ENCODE peak calls at places on chromosome 3, in four cellular contexts. E, S, P and I are unnamed samples.
A peak's percentile ranks its signal among the peaks of the same experiment; 100 is the strongest.

GRCh38 chr3:132016061-132017041 is 18.5 kb downstream of the CPNE4 start:
- DNase-seq in E (no peak), S (no peak), P (no peak), I (no peak)

GRCh38 chr3:110343945-110344344 is 727.7 kb upstream of the NECTIN3 start:
- DNase-seq in E (no peak), S (no peak), P (no peak), I (no peak)

GRCh38 chr3:114680299-114680698 is 386.5 kb downstream of the TIGIT start:
- DNase-seq in E (no peak), S (no peak), P (no peak), I (no peak)

GRCh38 chr3:58161435-58162398 is 49.1 kb downstream of the DNASE1L3 start:
- DNase-seq in E (no peak), S (no peak), P (no peak), I (peak; percentile 83)

GRCh38 chr3:52694528-52695189 is 8.8 kb downstream of the GNL3 start:
- DNase-seq in E (no peak), S (no peak), P (no peak), I (no peak)

GRCh38 chr3:35275768-35276167 is 363.6 kb upstream of the ARPP21 start:
- DNase-seq in E (no peak), S (no peak), P (no peak), I (no peak)

GRCh38 chr3:61820306-61820992 is 259.1 kb downstream of the PTPRG start:
- DNase-seq in E (no peak), S (no peak), P (no peak), I (no peak)

GRCh38 chr3:32414527-32415202 is 23.0 kb downstream of the CMTM7 start:
- DNase-seq in E (no peak), S (no peak), P (no peak), I (no peak)

GRCh38 chr3:136350132-136350531 is 100.0 kb downstream of the PCCB start:
- DNase-seq in E (no peak), S (no peak), P (no peak), I (no peak)

GRCh38 chr3:159941043-159941994 is 47.3 kb upstream of the IL12A start:
- DNase-seq in E (no peak), S (no peak), P (no peak), I (no peak)

GRCh38 chr3:48428863-48429415 is 947 bp downstream of the PLXNB1 start:
- DNase-seq in E (peak; percentile 55), S (no peak), P (no peak), I (peak; percentile 57)

DNA sequence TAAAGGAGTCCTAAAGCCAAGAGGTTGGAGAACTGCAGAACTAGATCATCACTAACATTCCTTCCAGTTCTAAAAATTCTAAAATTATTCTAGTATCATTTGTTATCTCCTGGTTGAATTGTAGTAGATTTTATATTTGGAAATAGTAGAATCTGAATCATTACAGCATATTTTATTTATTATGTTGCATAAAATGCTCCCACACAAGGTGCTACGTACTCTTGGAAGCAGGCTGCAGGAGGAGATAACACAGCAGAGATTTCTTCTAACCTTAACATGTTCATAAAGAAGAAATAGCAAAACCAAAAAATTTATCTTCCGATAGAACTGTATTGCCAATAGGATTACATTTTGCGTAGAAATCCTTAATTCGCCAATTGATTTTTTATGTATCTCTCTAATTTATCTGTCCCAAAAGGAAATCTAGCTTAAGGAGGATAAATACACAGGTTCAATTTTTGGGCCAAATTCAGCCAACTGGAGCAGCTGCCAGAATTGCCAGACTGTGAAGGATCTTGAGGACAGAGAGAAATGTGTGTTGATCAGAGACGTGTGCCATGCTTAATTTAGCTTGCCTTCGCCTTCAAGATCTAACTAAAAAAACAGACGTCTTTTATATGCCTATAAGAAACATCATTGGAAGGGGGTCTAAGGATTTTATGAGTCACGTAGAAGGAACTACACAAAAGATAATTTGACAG is 134.4 kb upstream of the MITF start:
- DNase-seq in E (no peak), S (no peak), P (no peak), I (no peak)
- H3K27me3 ChIP-seq in E (no peaks in the 10 kb centered on the region), S (no peaks in the 10 kb centered on the region), P (peaks cover 4% of the 10 kb centered on the region), I (no peaks in the 10 kb centered on the region)

GRCh38 chr3:44069276-44069675 is 172.4 kb upstream of the TOPAZ1 start:
- DNase-seq in E (no peak), S (no peak), P (no peak), I (no peak)

GRCh38 chr3:44070841-44071240 is 170.8 kb upstream of the TOPAZ1 start:
- DNase-seq in E (no peak), S (no peak), P (no peak), I (no peak)

GRCh38 chr3:44074181-44074580 is 167.5 kb upstream of the TOPAZ1 start:
- DNase-seq in E (no peak), S (no peak), P (no peak), I (no peak)

GRCh38 chr3:44076221-44076829 is 165.4 kb upstream of the TOPAZ1 start:
- DNase-seq in E (peak; percentile 57), S (no peak), P (no peak), I (no peak)

DNA sequence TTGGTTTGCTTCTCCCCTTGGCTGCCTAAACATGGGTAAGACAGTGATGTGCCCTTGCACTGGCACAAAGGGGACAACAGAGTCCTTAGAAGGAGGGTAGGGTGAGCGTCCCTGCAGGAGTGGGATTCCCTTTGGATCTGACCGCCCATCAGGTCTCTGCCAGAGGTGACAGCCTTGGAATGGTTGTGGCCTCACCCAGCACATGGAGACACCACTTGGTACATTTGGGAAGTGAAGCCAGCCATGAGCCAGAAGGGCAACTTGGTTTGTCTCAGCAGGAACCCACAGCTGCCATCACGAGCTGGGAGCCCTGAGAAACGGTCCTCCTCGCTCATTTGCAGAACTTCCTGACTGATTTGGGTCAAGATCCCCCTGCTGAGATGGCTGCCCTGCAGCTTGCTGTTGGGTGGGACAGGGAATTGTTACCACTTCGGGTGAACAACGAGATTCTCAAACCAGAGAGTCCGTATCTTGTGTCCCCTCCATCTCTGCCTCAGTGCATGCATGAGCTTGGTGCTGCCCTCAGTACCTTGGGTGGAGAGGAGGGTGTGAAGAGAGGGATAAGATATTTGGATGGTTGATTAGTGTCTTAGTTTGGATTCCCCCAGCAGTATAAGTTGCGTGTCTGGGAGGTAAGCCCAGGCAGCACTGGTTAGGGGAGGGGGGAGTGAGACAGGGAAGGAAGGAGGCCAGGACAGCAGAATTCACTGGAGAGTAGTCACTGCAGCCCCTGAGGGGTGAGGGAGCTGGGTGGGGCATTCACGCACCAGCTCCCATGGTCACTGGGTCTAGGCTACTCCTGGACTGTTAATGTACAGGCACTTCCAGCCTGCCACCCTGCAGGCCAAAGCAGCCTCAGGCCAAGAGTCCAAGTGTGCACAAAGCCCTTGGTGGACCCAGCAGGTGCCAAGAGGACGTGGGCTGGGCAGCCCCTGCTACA is 168.8 kb upstream of the TOPAZ1 start:
- DNase-seq in E (no peak), S (no peak), P (no peak), I (no peak)
- H3K27me3 ChIP-seq in E (no peaks in the 10 kb centered on the region), S (no peaks in the 10 kb centered on the region), P (peaks cover 8% of the 10 kb centered on the region), I (no peaks in the 10 kb centered on the region)

GRCh38 chr3:14824646-14825045 is 5.9 kb downstream of the FGD5 start:
- DNase-seq in E (no peak), S (no peak), P (no peak), I (no peak)

GRCh38 chr3:14823910-14824629 is 5.3 kb downstream of the FGD5 start:
- DNase-seq in E (no peak), S (no peak), P (no peak), I (no peak)

GRCh38 chr3:14822875-14823807 is 4.4 kb downstream of the FGD5 start:
- DNase-seq in E (no peak), S (no peak), P (no peak), I (no peak)

GRCh38 chr3:14827776-14828175 is 9.0 kb downstream of the FGD5 start:
- DNase-seq in E (no peak), S (no peak), P (no peak), I (no peak)

GRCh38 chr3:14826069-14826468 is 7.3 kb downstream of the FGD5 start:
- DNase-seq in E (no peak), S (no peak), P (no peak), I (no peak)
- H3K27me3 ChIP-seq in E (no peaks in the 10 kb centered on the region), S (no peaks in the 10 kb centered on the region), P (peaks cover 39% of the 10 kb centered on the region), I (no peaks in the 10 kb centered on the region)

GRCh38 chr3:165195226-165195625 is 958 bp downstream of the SLITRK3 start:
- DNase-seq in E (no peak), S (no peak), P (no peak), I (no peak)

GRCh38 chr3:165194477-165195135 is 1.6 kb downstream of the SLITRK3 start:
- DNase-seq in E (no peak), S (no peak), P (no peak), I (no peak)

GRCh38 chr3:165196577-165197561 is 685 bp upstream of the SLITRK3 start:
- DNase-seq in E (peak; percentile 38), S (no peak), P (no peak), I (no peak)

GRCh38 chr3:165193392-165194268 is 2.6 kb downstream of the SLITRK3 start:
- DNase-seq in E (no peak), S (no peak), P (no peak), I (no peak)

DNA sequence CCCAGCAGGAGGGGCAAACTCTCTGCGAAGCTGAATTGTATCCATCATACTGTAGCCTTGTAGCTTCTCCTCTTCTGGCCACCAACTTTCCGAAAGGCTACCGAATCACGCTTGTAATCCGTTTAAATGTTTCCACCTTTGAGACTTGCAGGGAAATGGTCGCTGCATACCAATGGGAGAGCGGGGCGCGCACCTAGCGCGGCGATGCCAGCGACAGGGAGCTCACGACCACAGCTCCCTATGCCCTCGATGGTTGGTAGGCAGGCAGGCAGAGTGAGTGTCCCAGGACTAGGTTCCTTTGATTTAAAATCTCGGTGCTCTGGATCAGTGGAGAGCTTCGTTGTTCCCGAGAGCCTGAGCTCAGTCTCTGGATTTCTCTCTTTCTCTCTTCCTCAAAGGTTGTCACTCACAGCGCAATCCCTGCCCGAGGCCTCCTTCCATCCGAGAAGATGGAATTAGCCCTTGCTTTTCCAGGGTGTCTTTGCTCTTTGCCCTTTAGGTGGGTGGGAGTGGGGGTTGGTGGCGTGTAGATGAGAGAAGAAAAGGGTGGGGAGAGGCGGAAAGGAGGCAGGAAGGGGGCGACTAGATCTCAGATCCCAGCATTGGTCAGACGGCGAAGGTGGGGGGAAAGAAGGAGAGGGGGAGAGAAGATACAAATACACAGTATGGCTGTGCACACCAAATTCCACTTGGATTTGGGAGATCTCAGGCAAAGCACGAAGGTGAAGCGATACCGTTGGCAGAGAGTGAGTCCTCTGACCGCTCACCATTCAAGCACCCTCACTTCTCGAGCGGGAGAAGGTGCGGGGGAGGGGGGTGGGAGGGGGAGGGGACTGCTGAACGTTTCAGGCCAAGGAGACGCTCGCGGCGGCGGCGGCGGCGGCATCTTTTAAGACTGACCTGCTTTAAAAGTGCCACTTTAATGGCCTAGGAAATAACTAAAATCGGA is at the start of gene SLITRK3:
- DNase-seq in E (peak; percentile 49), S (no peak), P (no peak), I (no peak)
- H3K27me3 ChIP-seq in E (peaks cover 27% of the 10 kb centered on the region), S (peaks cover 29% of the 10 kb centered on the region), P (peaks cover 96% of the 10 kb centered on the region), I (peaks cover 81% of the 10 kb centered on the region)

DNA sequence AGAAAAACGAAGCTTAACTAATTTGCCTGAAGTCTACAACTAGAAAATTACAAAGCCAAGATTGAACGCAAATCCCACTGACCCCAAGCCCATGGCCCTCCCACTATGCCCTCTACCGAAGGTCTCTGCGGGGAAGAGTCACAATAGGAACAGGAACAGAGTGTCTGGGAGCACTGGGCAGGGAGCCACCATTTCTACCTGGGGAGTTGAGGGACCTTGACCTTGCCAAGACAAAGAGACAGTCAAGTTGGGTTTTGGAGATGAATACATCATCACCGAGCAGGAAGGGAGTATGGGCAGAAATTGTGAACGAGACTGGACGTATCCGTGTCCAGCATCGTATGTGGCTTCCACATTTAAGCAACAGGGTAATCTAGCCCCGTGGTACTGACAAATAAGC is 30.8 kb upstream of the BFSP2 start:
- DNase-seq in E (no peak), S (no peak), P (no peak), I (no peak)
- H3K27me3 ChIP-seq in E (no peaks in the 10 kb centered on the region), S (no peaks in the 10 kb centered on the region), P (no peaks in the 10 kb centered on the region), I (no peaks in the 10 kb centered on the region)